ENCODE peak calls at places on chromosomes 1 and 21, in five cellular contexts. Z is HepG2; R is Peyer's patch; I is fibroblast of pulmonary artery; K is activated CD8-positive, alpha-beta T cell treated with anti-CD3 and anti-CD28 coated beads for 36 hours. N is an unnamed sample.

GRCh38 chr1:201593200-201593828 is 54.4 kb downstream of the NAV1 start:
- DNase-seq in Z (no peak), R (no peak), I (peak), K (no peak), N (no peak)

GRCh38 chr1:8661185-8662110 is 156.0 kb downstream of the RERE start:
- DNase-seq in Z (no peak), R (no peak), I (peak), K (peak), N (peak)

GRCh38 chr1:203507227-203507626 is 13.3 kb downstream of the OPTC start:
- DNase-seq in Z (no peak), R (no peak), I (peak), K (no peak), N (no peak)

GRCh38 chr1:186183970-186184628 is 191.0 kb downstream of the TPR start:
- DNase-seq in Z (no peak), R (no peak), I (no peak), K (no peak), N (no peak)

GRCh38 chr21:42471206-42471605 is 24.8 kb downstream of the RSPH1 start:
- DNase-seq in Z (no peak), R (peak), I (no peak), K (no peak), N (no peak)

GRCh38 chr1:238962941-238963340 is 423.4 kb upstream of the CHRM3 start:
- DNase-seq in Z (no peak), R (no peak), I (no peak), K (no peak), N (no peak)

GRCh38 chr1:229661022-229661877 is 35.2 kb downstream of the URB2 start:
- DNase-seq in Z (peak), R (peak), I (peak), K (peak), N (peak)

GRCh38 chr1:245542365-245542764 is 387.6 kb downstream of the KIF26B start:
- DNase-seq in Z (no peak), R (no peak), I (no peak), K (no peak), N (no peak)

GRCh38 chr1:147242449-147243227 is at the start of gene CHD1L:
- DNase-seq in Z (peak), R (peak), I (peak), K (peak), N (peak)

GRCh38 chr1:39671793-39672550 is at the start of gene NT5C1A:
- DNase-seq in Z (no peak), R (no peak), I (no peak), K (peak), N (peak)

GRCh38 chr1:244065960-244066388 is 14.9 kb downstream of the ZBTB18 start:
- DNase-seq in Z (no peak), R (no peak), I (peak), K (no peak), N (no peak)

GRCh38 chr1:204713541-204713940 is 28.0 kb upstream of the LRRN2 start:
- DNase-seq in Z (no peak), R (no peak), I (no peak), K (no peak), N (no peak)

GRCh38 chr1:30133414-30134055 is 589.9 kb downstream of the MATN1 start:
- DNase-seq in Z (no peak), R (peak), I (no peak), K (no peak), N (no peak)

GRCh38 chr1:15788624-15789301 is 18.7 kb downstream of the UQCRHL start:
- DNase-seq in Z (no peak), R (no peak), I (peak), K (no peak), N (peak)

GRCh38 chr1:13899856-13900255 is 199.9 kb downstream of the PRDM2 start:
- DNase-seq in Z (no peak), R (no peak), I (peak), K (no peak), N (no peak)

GRCh38 chr1:17858027-17858426 is 102.9 kb downstream of the ACTL8 start:
- DNase-seq in Z (no peak), R (no peak), I (peak), K (no peak), N (no peak)

GRCh38 chr1:109198043-109198695 is 15.5 kb upstream of the SARS1 start:
- DNase-seq in Z (no peak), R (peak), I (peak), K (no peak), N (no peak)

GRCh38 chr1:109204484-109204883 is 9.2 kb upstream of the SARS1 start:
- DNase-seq in Z (no peak), R (no peak), I (no peak), K (no peak), N (no peak)

GRCh38 chr1:109199710-109200109 is 14.0 kb upstream of the SARS1 start:
- DNase-seq in Z (no peak), R (no peak), I (no peak), K (peak), N (no peak)

GRCh38 chr1:109198745-109199144 is 15.0 kb upstream of the SARS1 start:
- DNase-seq in Z (no peak), R (peak), I (peak), K (no peak), N (no peak)

DNA sequence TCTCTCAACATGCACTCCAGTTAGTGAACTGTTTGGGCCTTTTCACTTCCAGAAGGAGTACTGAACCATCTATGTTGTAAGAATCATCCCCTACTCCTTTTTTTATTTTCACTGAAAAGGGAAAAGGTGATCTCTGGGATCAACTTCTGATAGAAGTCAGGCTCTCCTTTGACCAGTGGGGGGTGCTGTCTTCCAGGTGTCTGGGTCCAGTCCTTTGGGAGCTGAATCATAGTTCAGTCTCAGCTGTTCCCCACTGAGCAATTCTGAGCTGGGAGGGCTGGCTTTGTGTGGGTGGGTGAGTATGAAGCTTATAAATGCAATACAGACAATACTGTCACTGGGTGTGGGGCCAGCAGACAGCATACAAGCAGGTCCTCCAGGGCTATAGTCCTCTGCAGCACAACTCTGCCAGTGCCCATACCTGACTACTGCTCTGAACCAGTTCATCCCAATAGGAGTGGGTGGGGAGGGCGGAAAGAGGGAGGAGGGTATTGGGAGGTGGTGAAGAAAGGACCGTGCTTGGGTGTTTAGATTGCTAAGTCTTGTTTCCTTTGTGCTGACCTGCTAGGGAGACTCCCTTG is 12.5 kb upstream of the SARS1 start:
- DNase-seq in Z (peak), R (peak), I (peak), K (peak), N (peak)
- TF ChIP-seq CTCF in Z (peak), R (peak), I (peak), K (peak), N (peak)

GRCh38 chr1:145849356-145850165 is 4.1 kb downstream of the NUDT17 start:
- DNase-seq in Z (no peak), R (no peak), I (peak), K (no peak), N (no peak)
- TF ChIP-seq CTCF in Z (peak), R (no peak), I (peak), K (peak), N (peak)

GRCh38 chr1:109932679-109933078 is 22.0 kb downstream of the CSF1 start:
- DNase-seq in Z (no peak), R (no peak), I (no peak), K (no peak), N (no peak)

GRCh38 chr1:109933856-109934711 is 23.4 kb downstream of the CSF1 start:
- DNase-seq in Z (peak), R (peak), I (peak), K (peak), N (peak)

GRCh38 chr1:109931189-109931672 is 20.6 kb downstream of the CSF1 start:
- DNase-seq in Z (peak), R (peak), I (peak), K (no peak), N (no peak)

GRCh38 chr1:109930252-109930993 is 19.8 kb downstream of the CSF1 start:
- DNase-seq in Z (no peak), R (no peak), I (no peak), K (no peak), N (no peak)

GRCh38 chr1:109932232-109932631 is 21.6 kb downstream of the CSF1 start:
- DNase-seq in Z (no peak), R (no peak), I (no peak), K (no peak), N (no peak)
- TF ChIP-seq CTCF in Z (no peak), R (no peak), I (no peak), K (no peak), N (no peak)

DNA sequence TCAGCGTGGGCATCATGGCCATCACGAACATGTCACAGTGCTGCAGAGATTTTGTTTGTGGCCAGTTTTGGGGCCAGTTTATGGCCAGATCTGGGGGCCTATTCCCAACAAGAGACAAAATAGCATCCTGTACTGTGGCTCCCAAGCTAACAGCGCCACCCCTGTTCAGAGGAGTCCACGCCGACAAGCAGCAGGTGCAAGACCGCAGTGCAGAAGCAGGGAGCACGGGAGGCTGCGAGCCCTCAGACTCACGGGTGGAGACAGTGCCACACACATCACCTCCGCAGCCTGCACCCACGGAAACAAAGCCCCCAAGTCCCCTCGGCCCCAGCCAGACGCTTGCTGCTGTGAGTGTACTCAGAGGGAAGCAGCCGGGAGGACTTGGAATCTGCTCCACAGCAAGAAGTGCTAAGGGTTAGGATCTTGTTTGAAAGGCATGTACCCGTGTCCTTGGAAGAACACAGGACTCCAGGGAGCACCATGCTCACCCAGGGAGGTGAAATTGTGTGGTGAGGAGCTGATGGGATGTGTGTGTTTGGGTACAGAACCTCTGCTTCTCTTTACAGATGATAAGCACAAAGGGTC is 7.1 kb downstream of the TCP10L start:
- DNase-seq in Z (no peak), R (no peak), I (peak), K (peak), N (no peak)
- TF ChIP-seq CTCF in Z (peak), R (no peak), I (peak), K (peak), N (no peak)

DNA sequence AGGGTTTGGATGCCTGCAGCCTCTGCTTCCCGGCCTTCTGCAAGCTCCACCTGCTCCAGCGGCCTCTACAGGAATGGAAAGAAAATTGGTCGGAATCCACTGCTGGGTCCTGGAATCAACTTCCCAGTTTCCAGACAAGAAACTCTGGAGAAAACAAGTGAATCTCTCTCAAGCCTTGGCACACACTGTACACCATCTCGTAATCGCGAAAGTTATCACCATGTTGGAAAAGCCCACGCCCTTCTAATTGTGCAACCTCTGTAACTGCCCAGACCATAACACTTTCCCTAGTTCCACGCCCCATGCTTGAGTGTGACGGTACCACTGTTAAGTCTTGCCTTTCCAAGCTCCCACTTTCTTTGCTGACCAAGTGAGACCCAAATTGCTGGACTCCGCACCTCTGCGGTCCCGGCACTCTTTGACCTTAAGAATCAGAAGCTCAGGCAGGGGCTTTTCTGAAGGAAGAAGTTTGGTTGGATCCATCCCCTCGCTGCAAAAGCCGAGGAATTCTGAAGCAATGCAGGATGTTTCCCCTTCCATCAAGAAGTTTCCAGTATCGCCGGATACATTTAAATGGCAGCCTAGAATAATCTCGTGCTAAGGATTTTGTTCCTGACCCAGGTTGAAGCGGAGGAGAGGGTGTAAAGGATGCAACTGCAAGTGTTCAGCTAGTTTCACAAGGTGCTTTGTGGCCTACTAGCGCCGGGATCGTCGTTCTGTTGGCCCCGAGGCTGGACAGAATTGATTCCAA is 6.2 kb downstream of the NR5A2 start:
- DNase-seq in Z (no peak), R (peak), I (no peak), K (no peak), N (no peak)
- TF ChIP-seq CTCF in Z (no peak), R (no peak), I (peak), K (no peak), N (no peak)

GRCh38 chr1:197397899-197398298 is 129.8 kb downstream of the CRB1 start:
- DNase-seq in Z (no peak), R (no peak), I (no peak), K (no peak), N (no peak)

GRCh38 chr1:197400522-197400902 is 132.5 kb downstream of the CRB1 start:
- DNase-seq in Z (no peak), R (no peak), I (no peak), K (no peak), N (no peak)

GRCh38 chr1:197395209-197395608 is 127.2 kb downstream of the CRB1 start:
- DNase-seq in Z (no peak), R (no peak), I (no peak), K (no peak), N (no peak)

GRCh38 chr1:197402189-197402588 is 134.1 kb downstream of the CRB1 start:
- DNase-seq in Z (no peak), R (no peak), I (no peak), K (no peak), N (no peak)

GRCh38 chr1:197399691-197400521 is 131.9 kb downstream of the CRB1 start:
- DNase-seq in Z (peak), R (peak), I (peak), K (peak), N (peak)
- TF ChIP-seq CTCF in Z (peak), R (peak), I (peak), K (peak), N (peak)

DNA sequence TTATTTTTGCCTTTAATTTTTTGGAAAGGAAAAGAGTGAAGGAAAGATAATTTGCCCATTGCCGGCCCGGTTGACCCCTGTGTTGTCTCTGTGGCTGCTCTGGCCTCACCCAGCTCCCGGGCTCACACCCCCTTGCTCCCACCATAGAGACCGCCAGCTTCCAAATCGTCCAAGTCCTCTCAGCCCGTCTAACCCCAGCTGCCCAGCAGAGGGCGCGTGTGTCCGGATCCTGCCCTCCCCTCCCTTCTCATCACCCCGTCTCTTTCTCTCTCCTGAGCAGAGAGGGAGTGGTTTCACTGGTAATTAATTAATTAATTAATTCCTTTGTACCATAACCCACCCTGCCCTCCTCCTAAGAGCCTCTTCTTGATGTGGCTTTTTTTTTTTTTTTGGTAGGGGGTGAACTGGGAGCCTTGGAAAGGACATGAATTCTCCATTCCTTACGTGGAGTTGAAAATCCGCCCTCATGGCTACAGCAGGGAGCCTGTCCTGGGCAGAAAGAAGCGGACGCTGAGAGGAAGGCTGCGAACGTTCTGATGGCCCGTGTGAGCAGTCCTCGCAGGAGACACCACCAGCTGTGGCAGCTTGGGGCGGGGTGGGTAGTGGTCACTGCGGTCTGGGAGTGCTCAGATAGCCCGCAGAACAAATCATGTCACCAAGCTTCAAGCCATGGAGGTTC is 45.9 kb downstream of the KIAA0040 start:
- DNase-seq in Z (peak), R (peak), I (peak), K (peak), N (peak)
- TF ChIP-seq CTCF in Z (peak), R (peak), I (peak), K (peak), N (peak)

DNA sequence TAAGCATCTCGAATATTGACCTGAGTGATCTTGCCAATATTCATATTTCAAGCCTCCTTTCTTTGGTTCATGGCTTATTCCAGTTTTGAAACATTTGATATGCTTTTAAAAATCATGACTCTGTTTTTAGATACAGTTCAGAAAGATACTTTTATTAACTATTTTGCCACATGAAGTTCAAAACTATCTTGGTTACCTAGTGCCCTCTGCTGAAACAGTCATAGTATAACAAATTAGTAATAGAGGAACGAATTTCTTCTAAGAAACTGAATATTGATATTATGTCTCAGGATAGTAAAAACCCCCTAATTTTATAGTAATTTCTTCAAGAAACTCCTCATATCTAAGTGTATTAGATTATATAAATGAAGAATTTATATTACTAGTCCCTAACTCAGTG is 52.6 kb upstream of the RC3H1 start:
- DNase-seq in Z (no peak), R (no peak), I (peak), K (no peak), N (peak)
- TF ChIP-seq CTCF in Z (peak), R (peak), I (peak), K (no peak), N (no peak)

DNA sequence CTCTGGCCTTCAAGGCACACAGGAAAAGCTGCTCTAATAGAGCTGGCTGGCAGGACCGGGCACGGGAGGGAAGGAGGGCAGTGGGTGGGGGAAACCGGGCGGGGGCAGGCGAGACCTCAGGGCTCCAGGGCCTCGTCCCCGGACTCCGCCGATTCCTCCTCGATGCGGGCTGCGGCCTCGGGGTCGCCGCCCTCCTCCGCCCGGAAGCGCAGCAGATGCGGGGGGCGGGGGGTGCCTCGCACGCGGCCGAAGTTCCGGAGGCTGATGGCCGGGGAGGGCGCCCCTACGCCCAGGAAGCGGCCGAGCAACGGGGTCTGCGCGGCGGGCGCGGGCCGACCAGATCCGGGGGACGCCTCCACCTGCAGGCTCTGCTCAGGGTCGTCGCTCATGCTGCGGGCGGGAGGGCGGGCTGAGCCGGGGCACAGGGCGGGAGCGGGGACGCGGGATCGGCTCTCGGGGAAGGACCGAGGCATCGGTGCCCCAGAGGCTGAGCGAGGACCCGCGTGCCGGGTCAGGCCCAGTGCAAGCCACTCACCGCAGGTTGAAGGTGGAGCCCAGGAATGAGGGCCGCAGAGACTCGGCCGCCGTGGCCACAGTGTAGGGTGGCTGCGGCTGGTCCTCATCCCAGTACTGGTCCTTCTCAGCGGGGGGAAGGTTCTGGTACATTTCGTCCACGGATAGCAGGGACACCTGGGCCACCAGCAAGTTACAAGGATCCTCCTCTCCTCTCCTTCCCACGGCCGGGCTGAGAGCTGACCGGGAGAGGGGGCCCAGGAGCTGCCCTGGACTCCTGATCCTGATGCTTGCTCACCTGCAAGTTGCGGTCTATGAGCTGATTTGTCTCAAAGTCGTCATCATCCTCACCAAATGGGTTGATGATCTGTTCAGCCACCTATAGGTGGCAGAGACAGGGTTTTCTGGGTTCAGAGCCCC is 3.6 kb downstream of the BEST4 start:
- DNase-seq in Z (peak), R (peak), I (no peak), K (peak), N (peak)
- TF ChIP-seq CTCF in Z (peak), R (no peak), I (no peak), K (no peak), N (no peak)

GRCh38 chr21:21751286-21751685 is 753.1 kb downstream of the NCAM2 start:
- DNase-seq in Z (no peak), R (no peak), I (no peak), K (no peak), N (no peak)
- TF ChIP-seq CTCF in Z (no peak), R (no peak), I (no peak), K (no peak), N (no peak)